ENCODE peak calls at places on chromosomes 16 and 17, in eight cellular contexts. One of them, this sample, is unnamed.

GRCh38 chr16:10266809-10267208 is 84.6 kb upstream of the GRIN2A start:
- DNase-seq in heart left ventricle: no peak
- DNase-seq in Peyer's patch: no peak
- DNase-seq in right lobe of liver: no peak
- DNase-seq in GM12891: no peak
- DNase-seq in body of pancreas: no peak
- DNase-seq in upper lobe of left lung: no peak
- DNase-seq in adrenal gland: no peak
- DNase-seq in this sample: no peak

GRCh38 chr17:65876985-65877384 is 314.9 kb downstream of the CEP112 start:
- DNase-seq in heart left ventricle: no peak
- DNase-seq in adrenal gland: no peak
- DNase-seq in right lobe of liver: no peak
- DNase-seq in body of pancreas: no peak
- DNase-seq in upper lobe of left lung: no peak
- DNase-seq in Peyer's patch: no peak
- DNase-seq in GM12891: no peak
- DNase-seq in this sample: no peak

GRCh38 chr17:3571043-3571900 is 13.7 kb upstream of the TRPV3 start:
- DNase-seq in body of pancreas: no peak
- DNase-seq in GM12891: no peak
- DNase-seq in right lobe of liver: no peak
- DNase-seq in heart left ventricle: no peak
- DNase-seq in adrenal gland: no peak
- DNase-seq in Peyer's patch: no peak
- DNase-seq in upper lobe of left lung: no peak
- DNase-seq in this sample: no peak

GRCh38 chr16:57468346-57468745 is 5.9 kb downstream of the POLR2C start:
- DNase-seq in body of pancreas: no peak
- DNase-seq in right lobe of liver: no peak
- DNase-seq in GM12891: no peak
- DNase-seq in heart left ventricle: no peak
- DNase-seq in adrenal gland: no peak
- DNase-seq in Peyer's patch: no peak
- DNase-seq in upper lobe of left lung: no peak
- DNase-seq in this sample: no peak

GRCh38 chr17:74453665-74454196 is 12.7 kb upstream of the CD300A start:
- DNase-seq in upper lobe of left lung: no peak
- DNase-seq in adrenal gland: no peak
- DNase-seq in GM12891: peak; percentile 99
- DNase-seq in right lobe of liver: no peak
- DNase-seq in heart left ventricle: no peak
- DNase-seq in Peyer's patch: peak; percentile 93
- DNase-seq in body of pancreas: peak; percentile 95
- DNase-seq in this sample: no peak

GRCh38 chr17:13025687-13026086 is 7.9 kb upstream of the ELAC2 start:
- DNase-seq in heart left ventricle: no peak
- DNase-seq in upper lobe of left lung: no peak
- DNase-seq in GM12891: no peak
- DNase-seq in body of pancreas: no peak
- DNase-seq in right lobe of liver: no peak
- DNase-seq in adrenal gland: no peak
- DNase-seq in Peyer's patch: no peak
- DNase-seq in this sample: no peak

GRCh38 chr16:5186381-5186903 is 88.8 kb upstream of the EEF2KMT start:
- DNase-seq in body of pancreas: no peak
- DNase-seq in adrenal gland: no peak
- DNase-seq in upper lobe of left lung: no peak
- DNase-seq in right lobe of liver: no peak
- DNase-seq in heart left ventricle: no peak
- DNase-seq in Peyer's patch: no peak
- DNase-seq in GM12891: no peak
- DNase-seq in this sample: no peak

GRCh38 chr17:36544049-36544319 is 735 bp upstream of the GGNBP2 start:
- DNase-seq in Peyer's patch: peak; percentile 78
- DNase-seq in adrenal gland: peak; percentile 76
- DNase-seq in body of pancreas: peak; percentile 46
- DNase-seq in right lobe of liver: peak; percentile 41
- DNase-seq in upper lobe of left lung: peak; percentile 55
- DNase-seq in heart left ventricle: no peak
- DNase-seq in GM12891: peak; percentile 27
- DNase-seq in this sample: no peak

GRCh38 chr17:253091-253846 is 71.8 kb upstream of the DOC2B start:
- DNase-seq in body of pancreas: peak; percentile 6
- DNase-seq in GM12891: no peak
- DNase-seq in right lobe of liver: peak; percentile 14
- DNase-seq in Peyer's patch: peak; percentile 34
- DNase-seq in upper lobe of left lung: peak; percentile 12
- DNase-seq in adrenal gland: peak; percentile 50
- DNase-seq in heart left ventricle: peak; percentile 11
- DNase-seq in this sample: peak; percentile 69

GRCh38 chr17:10325036-10325435 is 47.8 kb downstream of the MYH13 start:
- DNase-seq in GM12891: no peak
- DNase-seq in adrenal gland: no peak
- DNase-seq in Peyer's patch: no peak
- DNase-seq in heart left ventricle: no peak
- DNase-seq in upper lobe of left lung: no peak
- DNase-seq in right lobe of liver: no peak
- DNase-seq in body of pancreas: no peak
- DNase-seq in this sample: no peak

GRCh38 chr17:17784599-17785264 is 52.1 kb downstream of the SREBF1 start:
- DNase-seq in heart left ventricle: no peak
- DNase-seq in adrenal gland: peak; percentile 71
- DNase-seq in GM12891: no peak
- DNase-seq in body of pancreas: peak; percentile 60
- DNase-seq in upper lobe of left lung: no peak
- DNase-seq in right lobe of liver: no peak
- DNase-seq in Peyer's patch: no peak
- DNase-seq in this sample: no peak

GRCh38 chr16:10181196-10182162 is 749 bp downstream of the GRIN2A start:
- DNase-seq in body of pancreas: peak; percentile 63
- DNase-seq in GM12891: peak; percentile 77
- DNase-seq in heart left ventricle: peak; percentile 63
- DNase-seq in Peyer's patch: peak; percentile 62
- DNase-seq in adrenal gland: peak; percentile 84
- DNase-seq in right lobe of liver: peak; percentile 65
- DNase-seq in upper lobe of left lung: peak; percentile 48
- DNase-seq in this sample: peak; percentile 88

GRCh38 chr16:28592511-28592910 is 4.3 kb downstream of the SULT1A2 start:
- DNase-seq in Peyer's patch: no peak
- DNase-seq in heart left ventricle: no peak
- DNase-seq in upper lobe of left lung: no peak
- DNase-seq in GM12891: no peak
- DNase-seq in body of pancreas: no peak
- DNase-seq in adrenal gland: no peak
- DNase-seq in right lobe of liver: no peak
- DNase-seq in this sample: no peak

GRCh38 chr17:34000639-34001038 is 254.4 kb upstream of the CCL2 start:
- DNase-seq in adrenal gland: no peak
- DNase-seq in heart left ventricle: no peak
- DNase-seq in GM12891: no peak
- DNase-seq in Peyer's patch: no peak
- DNase-seq in body of pancreas: no peak
- DNase-seq in right lobe of liver: no peak
- DNase-seq in upper lobe of left lung: no peak
- DNase-seq in this sample: no peak

GRCh38 chr17:17605747-17606083 is 14.2 kb upstream of the PEMT start:
- DNase-seq in body of pancreas: no peak
- DNase-seq in GM12891: no peak
- DNase-seq in upper lobe of left lung: no peak
- DNase-seq in heart left ventricle: no peak
- DNase-seq in adrenal gland: no peak
- DNase-seq in right lobe of liver: no peak
- DNase-seq in Peyer's patch: no peak
- DNase-seq in this sample: no peak

GRCh38 chr17:60170835-60171752 is 21.3 kb downstream of the CA4 start:
- DNase-seq in heart left ventricle: no peak
- DNase-seq in body of pancreas: no peak
- DNase-seq in Peyer's patch: peak; percentile 38
- DNase-seq in adrenal gland: no peak
- DNase-seq in upper lobe of left lung: no peak
- DNase-seq in GM12891: no peak
- DNase-seq in right lobe of liver: no peak
- DNase-seq in this sample: peak; percentile 63

GRCh38 chr16:85652431-85653221 is 36.1 kb downstream of the GINS2 start:
- DNase-seq in adrenal gland: peak; percentile 90
- DNase-seq in heart left ventricle: peak; percentile 62
- DNase-seq in GM12891: no peak
- DNase-seq in upper lobe of left lung: no peak
- DNase-seq in Peyer's patch: peak; percentile 64
- DNase-seq in right lobe of liver: peak; percentile 62
- DNase-seq in body of pancreas: peak; percentile 86
- DNase-seq in this sample: no peak

GRCh38 chr17:72591500-72592241 is 470.9 kb downstream of the SOX9 start:
- DNase-seq in GM12891: no peak
- DNase-seq in right lobe of liver: no peak
- DNase-seq in adrenal gland: no peak
- DNase-seq in heart left ventricle: no peak
- DNase-seq in upper lobe of left lung: no peak
- DNase-seq in Peyer's patch: no peak
- DNase-seq in body of pancreas: peak; percentile 49
- DNase-seq in this sample: no peak

GRCh38 chr16:3028716-3029319 is 5.0 kb downstream of the THOC6 start:
- DNase-seq in right lobe of liver: no peak
- DNase-seq in GM12891: no peak
- DNase-seq in adrenal gland: no peak
- DNase-seq in heart left ventricle: no peak
- DNase-seq in upper lobe of left lung: no peak
- DNase-seq in body of pancreas: no peak
- DNase-seq in Peyer's patch: no peak
- DNase-seq in this sample: no peak

GRCh38 chr16:3640632-3641501 is 13.6 kb upstream of the DNASE1 start:
- DNase-seq in upper lobe of left lung: no peak
- DNase-seq in adrenal gland: peak; percentile 29
- DNase-seq in heart left ventricle: no peak
- DNase-seq in Peyer's patch: peak; percentile 39
- DNase-seq in right lobe of liver: no peak
- DNase-seq in body of pancreas: no peak
- DNase-seq in GM12891: no peak
- DNase-seq in this sample: no peak

DNA sequence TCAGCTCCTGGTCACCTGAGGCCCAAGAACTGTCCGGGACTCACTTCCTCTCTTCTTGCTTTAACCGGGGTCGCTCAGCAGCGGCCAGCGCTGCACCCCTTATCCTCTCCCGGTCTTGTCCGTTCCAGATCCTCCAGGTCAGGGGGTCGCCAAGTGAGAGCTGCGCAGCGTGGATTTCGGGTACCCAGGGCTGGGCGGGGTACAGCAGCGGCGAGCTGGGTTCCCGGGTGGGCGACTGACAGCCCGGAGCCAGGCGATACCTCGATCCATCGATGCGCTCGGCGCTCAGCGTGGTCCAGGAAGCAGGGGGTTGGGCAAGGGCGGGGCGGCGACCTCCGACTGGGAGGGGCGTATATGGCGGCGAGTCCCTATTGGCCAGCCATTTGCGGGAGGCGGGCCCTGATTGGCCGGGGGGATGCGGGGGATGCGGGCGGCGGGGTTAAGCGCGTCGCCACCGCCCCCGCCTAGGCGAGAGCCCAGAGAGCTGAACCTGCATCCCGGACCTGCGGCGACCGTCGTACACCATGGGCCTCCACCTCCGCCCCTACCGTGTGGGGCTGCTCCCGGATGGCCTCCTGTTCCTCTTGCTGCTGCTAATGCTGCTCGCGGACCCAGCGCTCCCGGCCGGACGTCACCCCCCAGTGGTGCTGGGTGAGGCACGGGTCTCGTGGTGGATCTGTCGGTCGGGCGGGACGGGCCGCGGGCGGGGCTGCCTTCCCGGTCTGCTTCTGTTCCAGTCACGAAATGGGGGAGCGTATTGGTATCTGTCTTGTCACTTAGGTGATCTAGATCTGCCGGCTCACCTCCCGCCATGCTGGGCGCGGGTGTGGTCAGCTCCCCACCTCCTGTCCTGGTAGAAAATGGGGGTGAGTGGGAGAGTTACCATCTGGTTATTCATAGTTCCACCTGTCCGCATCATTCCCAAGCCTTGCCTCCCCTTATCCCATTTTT is at the start of gene PLA2G15:
- DNase-seq in GM12891: peak; percentile 98
- DNase-seq in heart left ventricle: peak; percentile 98
- DNase-seq in Peyer's patch: peak; percentile 97
- DNase-seq in right lobe of liver: peak; percentile 99
- DNase-seq in adrenal gland: peak; percentile 98
- DNase-seq in upper lobe of left lung: peak; percentile 94
- DNase-seq in body of pancreas: peak; percentile 96
- DNase-seq in this sample: peak; percentile 99
- TF ChIP-seq POLR2A in GM12891: peak; percentile 63
- TF ChIP-seq POLR2A in heart left ventricle: peak; percentile 78
- TF ChIP-seq POLR2A in Peyer's patch: no peak
- TF ChIP-seq POLR2A in right lobe of liver: peak; percentile 73
- TF ChIP-seq POLR2A in adrenal gland: peak; percentile 75
- TF ChIP-seq POLR2A in upper lobe of left lung: no peak
- TF ChIP-seq POLR2A in body of pancreas: peak; percentile 58
- TF ChIP-seq POLR2A in this sample: no peak

GRCh38 chr17:47840742-47841487 is at the start of gene SCRN2:
- DNase-seq in body of pancreas: peak; percentile 91
- DNase-seq in Peyer's patch: peak; percentile 96
- DNase-seq in right lobe of liver: peak; percentile 91
- DNase-seq in GM12891: peak; percentile 95
- DNase-seq in adrenal gland: peak; percentile 96
- DNase-seq in heart left ventricle: peak; percentile 91
- DNase-seq in upper lobe of left lung: peak; percentile 96
- DNase-seq in this sample: peak; percentile 87
- TF ChIP-seq POLR2A in body of pancreas: peak; percentile 44
- TF ChIP-seq POLR2A in Peyer's patch: peak; percentile 22
- TF ChIP-seq POLR2A in right lobe of liver: no peak
- TF ChIP-seq POLR2A in GM12891: no peak
- TF ChIP-seq POLR2A in adrenal gland: no peak
- TF ChIP-seq POLR2A in heart left ventricle: no peak
- TF ChIP-seq POLR2A in upper lobe of left lung: no peak
- TF ChIP-seq POLR2A in this sample: no peak

GRCh38 chr17:7464081-7464480 is 15.3 kb downstream of the ZBTB4 start:
- DNase-seq in GM12891: no peak
- DNase-seq in heart left ventricle: no peak
- DNase-seq in Peyer's patch: no peak
- DNase-seq in adrenal gland: no peak
- DNase-seq in upper lobe of left lung: no peak
- DNase-seq in body of pancreas: no peak
- DNase-seq in right lobe of liver: no peak
- DNase-seq in this sample: no peak
- TF ChIP-seq POLR2A in GM12891: no peak
- TF ChIP-seq POLR2A in heart left ventricle: no peak
- TF ChIP-seq POLR2A in Peyer's patch: no peak
- TF ChIP-seq POLR2A in adrenal gland: no peak
- TF ChIP-seq POLR2A in upper lobe of left lung: no peak
- TF ChIP-seq POLR2A in body of pancreas: no peak
- TF ChIP-seq POLR2A in right lobe of liver: no peak
- TF ChIP-seq POLR2A in this sample: no peak

DNA sequence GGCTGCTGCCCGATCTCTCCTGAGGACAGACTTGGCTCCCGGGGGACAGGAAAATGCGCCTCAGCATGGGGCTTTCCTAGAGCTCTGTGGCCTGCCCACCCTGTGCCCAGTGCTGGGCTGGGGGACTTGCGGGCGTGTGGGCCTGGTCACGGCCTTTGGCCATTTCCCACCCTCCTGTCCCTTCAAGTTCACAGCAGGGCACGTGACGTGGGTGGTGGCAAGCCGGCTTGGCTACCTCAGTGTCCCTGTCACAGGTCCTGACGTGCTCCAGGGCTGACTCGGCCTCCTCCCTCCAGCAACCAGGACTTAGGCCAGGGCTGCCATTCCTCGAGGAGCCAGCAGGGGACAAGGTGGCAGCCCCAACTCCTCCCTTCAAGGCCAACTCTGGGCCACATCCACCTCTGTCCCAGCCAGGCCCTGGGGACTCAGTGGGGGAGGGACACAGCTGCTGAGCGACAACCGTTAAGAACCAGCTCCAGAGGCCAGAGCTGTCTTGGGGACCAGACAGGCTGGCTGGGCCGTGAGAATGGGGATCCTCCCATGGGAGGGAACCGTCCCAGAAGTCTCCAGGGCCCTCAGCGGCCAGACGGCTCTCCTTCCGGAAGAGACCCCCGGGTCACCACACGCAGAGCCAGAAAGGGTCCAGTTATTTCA is 981 bp upstream of the UNC13D start:
- DNase-seq in Peyer's patch: peak; percentile 93
- DNase-seq in GM12891: peak; percentile 96
- DNase-seq in right lobe of liver: peak; percentile 81
- DNase-seq in adrenal gland: peak; percentile 98
- DNase-seq in upper lobe of left lung: peak; percentile 94
- DNase-seq in heart left ventricle: peak; percentile 86
- DNase-seq in body of pancreas: peak; percentile 98
- DNase-seq in this sample: peak; percentile 97
- TF ChIP-seq POLR2A in Peyer's patch: no peak
- TF ChIP-seq POLR2A in GM12891: no peak
- TF ChIP-seq POLR2A in right lobe of liver: no peak
- TF ChIP-seq POLR2A in adrenal gland: peak; percentile 59
- TF ChIP-seq POLR2A in upper lobe of left lung: no peak
- TF ChIP-seq POLR2A in heart left ventricle: no peak
- TF ChIP-seq POLR2A in body of pancreas: peak; percentile 73
- TF ChIP-seq POLR2A in this sample: no peak